ENCODE peak calls at places on chromosome 3, in four cellular contexts. One of them, this sample, is unnamed.

GRCh38 chr3:173932624-173933023 is 535.1 kb downstream of the NLGN1 start:
- DNase-seq in KBM-7: no peak
- DNase-seq in heart right ventricle: no peak
- DNase-seq in EL: peak
- DNase-seq in this sample: no peak

GRCh38 chr3:46482632-46483311 is 15.0 kb upstream of the RTP3 start:
- DNase-seq in KBM-7: no peak
- DNase-seq in heart right ventricle: no peak
- DNase-seq in EL: peak
- DNase-seq in this sample: no peak

GRCh38 chr3:149553781-149554451 is 79.4 kb downstream of the TM4SF4 start:
- DNase-seq in KBM-7: no peak
- DNase-seq in heart right ventricle: peak
- DNase-seq in EL: no peak
- DNase-seq in this sample: no peak

GRCh38 chr3:66480666-66481065 is 20.2 kb downstream of the LRIG1 start:
- DNase-seq in KBM-7: peak
- DNase-seq in heart right ventricle: no peak
- DNase-seq in EL: peak
- DNase-seq in this sample: no peak

GRCh38 chr3:196883361-196883760 is 15.6 kb downstream of the SENP5 start:
- DNase-seq in KBM-7: no peak
- DNase-seq in heart right ventricle: no peak
- DNase-seq in EL: no peak
- DNase-seq in this sample: no peak

GRCh38 chr3:152222327-152222726 is 46.4 kb upstream of the MBNL1 start:
- DNase-seq in KBM-7: no peak
- DNase-seq in heart right ventricle: no peak
- DNase-seq in EL: peak
- DNase-seq in this sample: no peak

GRCh38 chr3:189144645-189145044 is 27.1 kb upstream of the TPRG1 start:
- DNase-seq in KBM-7: peak
- DNase-seq in heart right ventricle: no peak
- DNase-seq in EL: peak
- DNase-seq in this sample: peak

GRCh38 chr3:101879102-101879501 is 29.8 kb downstream of the NFKBIZ start:
- DNase-seq in KBM-7: no peak
- DNase-seq in heart right ventricle: no peak
- DNase-seq in EL: no peak
- DNase-seq in this sample: no peak

GRCh38 chr3:197809356-197810020 is 18.4 kb downstream of the LRCH3 start:
- DNase-seq in KBM-7: no peak
- DNase-seq in heart right ventricle: no peak
- DNase-seq in EL: peak
- DNase-seq in this sample: no peak

GRCh38 chr3:120353463-120353862 is 4.3 kb upstream of the LRRC58 start:
- DNase-seq in KBM-7: no peak
- DNase-seq in heart right ventricle: no peak
- DNase-seq in EL: no peak
- DNase-seq in this sample: no peak

GRCh38 chr3:78580691-78581090 is 1187.1 kb downstream of the ROBO1 start:
- DNase-seq in KBM-7: no peak
- DNase-seq in heart right ventricle: no peak
- DNase-seq in EL: peak
- DNase-seq in this sample: peak